ENCODE peak calls at places on chromosomes 2 and 18, in seven cellular contexts. Z, I, Y, L, X, N and H are unnamed samples.

GRCh38 chr2:230885467-230886130 is 20.9 kb downstream of the ITM2C start:
- DNase-seq in I (no peak), Z (peak), N (no peak), X (no peak), Y (peak), L (no peak), H (no peak)

GRCh38 chr2:201242562-201243277 is 17.6 kb upstream of the CASP8 start:
- DNase-seq in X (no peak), I (no peak), Y (no peak), N (no peak), L (no peak), Z (no peak), H (no peak)

GRCh38 chr2:12020833-12021469 is 274.5 kb downstream of the LPIN1 start:
- DNase-seq in X (no peak), I (no peak), Y (no peak), L (no peak), Z (no peak), N (no peak), H (no peak)

GRCh38 chr18:60485207-60485606 is 112.6 kb upstream of the MC4R start:
- DNase-seq in I (no peak), Y (no peak), X (no peak), Z (peak), N (no peak), L (no peak), H (no peak)

GRCh38 chr2:232502901-232503791 is 15.5 kb upstream of the ECEL1 start:
- DNase-seq in N (peak), L (no peak), Y (no peak), X (peak), Z (peak), I (no peak), H (no peak)

GRCh38 chr2:147352294-147352693 is 492.5 kb upstream of the ACVR2A start:
- DNase-seq in N (no peak), Y (no peak), L (no peak), I (no peak), X (no peak), Z (no peak), H (no peak)

GRCh38 chr2:169999041-169999440 is 171.8 kb downstream of the UBR3 start:
- DNase-seq in N (no peak), Z (no peak), Y (no peak), L (no peak), I (no peak), X (no peak), H (no peak)

GRCh38 chr2:205054789-205055188 is 509.5 kb downstream of the PARD3B start:
- DNase-seq in Y (no peak), X (no peak), L (no peak), I (no peak), N (no peak), Z (no peak), H (no peak)

GRCh38 chr2:241153616-241154015 is 3.3 kb downstream of the PPP1R7 start:
- DNase-seq in N (no peak), X (no peak), Z (peak), Y (peak), L (no peak), I (no peak), H (no peak)

GRCh38 chr18:51391215-51391614 is 193.7 kb upstream of the MEX3C start:
- DNase-seq in X (no peak), Z (no peak), Y (no peak), N (no peak), I (no peak), L (no peak), H (no peak)

GRCh38 chr2:230658877-230659652 is 53.6 kb upstream of the CAB39 start:
- DNase-seq in N (peak), X (no peak), I (no peak), L (no peak), Y (no peak), Z (no peak), H (no peak)

GRCh38 chr2:224183086-224183485 is 144.0 kb upstream of the SERPINE2 start:
- DNase-seq in I (no peak), Y (no peak), Z (peak), X (no peak), N (no peak), L (no peak), H (no peak)

GRCh38 chr2:1675633-1676032 is 68.7 kb downstream of the PXDN start:
- DNase-seq in I (peak), Y (no peak), N (no peak), L (no peak), X (no peak), Z (peak), H (no peak)

GRCh38 chr18:24762417-24762816 is 302.0 kb downstream of the HRH4 start:
- DNase-seq in N (no peak), I (no peak), Z (peak), L (no peak), Y (no peak), X (peak), H (no peak)

GRCh38 chr2:202400937-202401336 is 24.8 kb downstream of the BMPR2 start:
- DNase-seq in Z (no peak), I (no peak), Y (no peak), N (no peak), L (no peak), X (no peak), H (no peak)

GRCh38 chr2:190366248-190366753 is 22.9 kb downstream of the INPP1 start:
- DNase-seq in L (no peak), Z (no peak), Y (no peak), N (no peak), I (no peak), X (no peak), H (no peak)

GRCh38 chr2:182522428-182522896 is 95.6 kb upstream of the PDE1A start:
- DNase-seq in X (no peak), Y (no peak), N (no peak), L (no peak), I (no peak), Z (no peak), H (no peak)

GRCh38 chr2:41729800-41730364 is 317.9 kb upstream of the PKDCC start:
- DNase-seq in L (no peak), N (no peak), I (no peak), X (no peak), Y (no peak), Z (no peak), H (no peak)

GRCh38 chr2:120231974-120232635 is 8.9 kb upstream of the TMEM185B start:
- DNase-seq in Z (peak), N (peak), X (peak), L (no peak), I (peak), Y (peak), H (peak)

DNA sequence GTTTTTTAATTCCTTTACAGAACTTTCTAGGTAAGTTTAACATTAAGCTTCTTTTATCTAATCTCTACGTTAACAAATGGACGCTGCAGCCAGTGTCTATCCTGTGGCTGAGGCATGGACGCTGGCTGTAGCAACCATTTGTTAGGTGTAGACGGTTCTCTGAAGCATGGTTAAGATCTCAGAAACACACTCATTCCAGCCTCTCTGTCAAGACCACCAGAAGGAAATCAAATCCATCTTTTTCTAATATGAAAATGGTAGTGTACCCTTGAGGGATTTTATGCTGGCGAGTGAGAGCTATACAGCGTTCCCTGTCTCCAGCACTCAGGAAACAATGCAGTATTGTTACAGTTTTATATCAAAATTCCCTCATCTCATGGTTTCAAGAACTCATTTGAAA is 78.0 kb downstream of the DTNB start:
- DNase-seq in Y (no peak), Z (no peak), I (no peak), X (no peak), N (no peak), L (no peak), H (no peak)
- H3K27ac ChIP-seq in Y (no peak), Z (no peak), I (no peak), X (no peak), N (no peak), L (no peak), H (no peak)

GRCh38 chr2:103179800-103180199 is 418.0 kb downstream of the TMEM182 start:
- DNase-seq in I (no peak), Y (no peak), Z (no peak), L (no peak), X (no peak), N (no peak), H (no peak)

DNA sequence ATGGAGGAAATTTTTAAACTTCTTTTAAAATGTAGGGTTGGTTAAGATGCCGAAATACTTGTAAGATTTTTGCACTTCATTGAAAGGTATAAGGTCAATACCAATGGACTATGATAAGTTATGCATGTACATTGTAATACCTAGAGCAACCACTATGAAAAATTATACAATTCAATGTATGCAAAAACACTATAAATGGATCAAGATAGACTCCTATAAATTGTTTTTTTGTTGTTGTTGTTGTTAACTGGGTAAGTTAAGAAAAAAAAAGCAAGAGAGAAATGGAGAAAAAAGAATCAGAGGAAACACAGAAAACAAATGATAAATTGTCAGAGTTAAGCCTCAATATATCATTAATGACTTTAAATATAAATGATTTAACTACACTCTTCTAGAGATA is 421.2 kb downstream of the TMEM182 start:
- DNase-seq in X (no peak), N (no peak), I (no peak), Z (no peak), Y (no peak), L (no peak), H (no peak)
- TF ChIP-seq CTCF in X (no peak), N (no peak), I (no peak), Z (no peak), Y (no peak), L (no peak), H (no peak)

GRCh38 chr2:239464166-239465016 is 63.6 kb upstream of the HDAC4 start:
- DNase-seq in L (no peak), X (no peak), Y (peak), I (peak), Z (no peak), N (no peak), H (no peak)
- H3K27ac ChIP-seq in L (no peak), X (no peak), Y (no peak), I (no peak), Z (no peak), N (no peak), H (no peak)

GRCh38 chr2:14422426-14422825 is 210.1 kb upstream of the LRATD1 start:
- DNase-seq in I (no peak), X (no peak), Y (no peak), N (no peak), Z (no peak), L (no peak), H (no peak)

GRCh38 chr2:14425869-14426268 is 206.6 kb upstream of the LRATD1 start:
- DNase-seq in I (no peak), N (no peak), Y (no peak), L (no peak), Z (no peak), X (no peak), H (no peak)

GRCh38 chr2:14423145-14423906 is 209.2 kb upstream of the LRATD1 start:
- DNase-seq in Z (no peak), X (no peak), I (no peak), N (no peak), Y (no peak), L (peak), H (no peak)

GRCh38 chr2:14424478-14425390 is 207.8 kb upstream of the LRATD1 start:
- DNase-seq in X (no peak), I (no peak), N (no peak), Y (no peak), L (no peak), Z (no peak), H (no peak)

GRCh38 chr2:14427982-14428567 is 204.4 kb upstream of the LRATD1 start:
- DNase-seq in I (no peak), Y (no peak), X (peak), Z (peak), L (peak), N (no peak), H (no peak)
- TF ChIP-seq CTCF in I (no peak), Y (no peak), X (no peak), Z (peak), L (no peak), N (no peak), H (no peak)

GRCh38 chr2:24313744-24314632 is 46.3 kb downstream of the ITSN2 start:
- DNase-seq in L (no peak), Z (peak), Y (no peak), N (no peak), X (no peak), I (no peak), H (no peak)
- H3K27ac ChIP-seq in L (no peak), Z (no peak), Y (no peak), N (no peak), X (no peak), I (no peak), H (no peak)

DNA sequence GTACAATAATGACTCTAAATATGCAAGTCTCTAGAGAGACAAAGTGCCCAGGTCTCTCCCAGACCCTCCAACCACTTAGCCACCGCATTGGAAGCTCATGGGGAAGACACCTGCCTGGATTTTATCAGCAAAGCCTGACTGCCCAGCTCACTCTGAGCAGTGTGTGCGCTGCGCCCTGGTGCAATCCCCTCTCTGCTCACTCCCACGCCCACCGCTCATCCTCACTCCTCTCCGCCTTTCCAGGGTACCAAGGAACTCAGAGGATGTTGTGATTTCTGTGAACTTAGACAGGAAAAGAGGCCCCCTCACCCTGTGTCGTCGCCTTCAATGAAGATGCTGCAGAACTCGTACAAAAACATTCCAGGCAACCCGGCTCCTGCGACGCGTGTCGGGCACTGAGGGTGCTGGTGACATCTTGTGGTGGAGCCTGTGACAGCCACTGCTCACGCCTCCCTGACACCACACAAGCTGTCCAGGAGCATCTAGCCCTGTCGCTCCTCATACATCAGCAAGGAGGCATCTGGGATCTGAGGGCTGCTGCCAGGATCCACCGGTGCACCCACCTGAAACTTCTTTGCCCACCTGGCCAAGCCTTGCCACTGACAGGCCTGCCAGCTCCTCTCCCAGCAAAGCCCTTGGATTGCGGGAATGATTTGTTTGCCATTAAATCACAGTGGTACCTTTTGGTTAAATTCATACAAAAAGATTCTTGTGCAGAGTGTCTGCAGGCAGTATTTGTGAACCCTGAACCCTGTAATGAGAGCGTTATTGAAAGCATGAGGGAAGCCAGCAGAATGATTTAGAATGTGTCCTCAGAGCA is 220.4 kb downstream of the ZNF516 start:
- DNase-seq in Z (no peak), Y (no peak), X (no peak), I (no peak), L (no peak), N (no peak), H (no peak)
- TF ChIP-seq CTCF in Z (no peak), Y (peak), X (no peak), I (peak), L (no peak), N (no peak), H (no peak)